ENCODE peak calls at places on chromosomes 13 and 19, in five cellular contexts. One of them, this sample, is unnamed. For H3K27me3 and H3K36me3, the result is how much of the 10 kb centered on the place peaks cover.

GRCh38 chr19:4436231-4436630 is 21.4 kb downstream of the UBXN6 start:
- DNase-seq in SJCRH30: no peak
- DNase-seq in colonic mucosa: no peak
- DNase-seq in breast epithelium: no peak
- DNase-seq in ascending aorta: no peak
- DNase-seq in this sample: no peak

GRCh38 chr13:69485991-69486592 is 621.5 kb upstream of the ATXN8OS start:
- DNase-seq in ascending aorta: no peak
- DNase-seq in breast epithelium: no peak
- DNase-seq in SJCRH30: no peak
- DNase-seq in colonic mucosa: no peak
- DNase-seq in this sample: no peak

GRCh38 chr13:28059214-28059613 is 41.2 kb downstream of the FLT3 start:
- DNase-seq in colonic mucosa: peak
- DNase-seq in breast epithelium: no peak
- DNase-seq in SJCRH30: peak
- DNase-seq in ascending aorta: no peak
- DNase-seq in this sample: peak

GRCh38 chr13:33168326-33168960 is 117.1 kb downstream of the STARD13 start:
- DNase-seq in ascending aorta: no peak
- DNase-seq in SJCRH30: no peak
- DNase-seq in breast epithelium: no peak
- DNase-seq in colonic mucosa: no peak
- DNase-seq in this sample: no peak

GRCh38 chr13:103605546-103606326 is 539.5 kb upstream of the SLC10A2 start:
- DNase-seq in SJCRH30: no peak
- DNase-seq in breast epithelium: no peak
- DNase-seq in colonic mucosa: no peak
- DNase-seq in ascending aorta: no peak
- DNase-seq in this sample: no peak

GRCh38 chr19:6489278-6490061 is 7.9 kb upstream of the DENND1C start:
- DNase-seq in colonic mucosa: no peak
- DNase-seq in SJCRH30: no peak
- DNase-seq in breast epithelium: no peak
- DNase-seq in ascending aorta: no peak
- DNase-seq in this sample: peak

GRCh38 chr13:85266331-85266730 is 532.9 kb downstream of the SLITRK6 start:
- DNase-seq in colonic mucosa: no peak
- DNase-seq in breast epithelium: no peak
- DNase-seq in ascending aorta: no peak
- DNase-seq in SJCRH30: no peak
- DNase-seq in this sample: no peak

GRCh38 chr13:37561031-37561430 is 37.5 kb downstream of the POSTN start:
- DNase-seq in colonic mucosa: no peak
- DNase-seq in SJCRH30: no peak
- DNase-seq in breast epithelium: no peak
- DNase-seq in ascending aorta: no peak
- DNase-seq in this sample: no peak

GRCh38 chr13:93948523-93948922 is 531.0 kb downstream of the DCT start:
- DNase-seq in ascending aorta: no peak
- DNase-seq in breast epithelium: no peak
- DNase-seq in SJCRH30: no peak
- DNase-seq in colonic mucosa: no peak
- DNase-seq in this sample: no peak

GRCh38 chr13:27442797-27443196 is 7.6 kb downstream of the MTIF3 start:
- DNase-seq in breast epithelium: no peak
- DNase-seq in SJCRH30: no peak
- DNase-seq in ascending aorta: no peak
- DNase-seq in colonic mucosa: no peak
- DNase-seq in this sample: no peak

GRCh38 chr19:18118420-18119242 is 21.1 kb downstream of the MAST3 start:
- DNase-seq in breast epithelium: no peak
- DNase-seq in ascending aorta: no peak
- DNase-seq in colonic mucosa: no peak
- DNase-seq in SJCRH30: no peak
- DNase-seq in this sample: peak

GRCh38 chr19:4035582-4035981 is 28.0 kb downstream of the PIAS4 start:
- DNase-seq in colonic mucosa: no peak
- DNase-seq in ascending aorta: no peak
- DNase-seq in SJCRH30: no peak
- DNase-seq in breast epithelium: no peak
- DNase-seq in this sample: no peak

GRCh38 chr13:40974460-40975407 is 44.4 kb downstream of the ELF1 start:
- DNase-seq in SJCRH30: peak
- DNase-seq in breast epithelium: no peak
- DNase-seq in colonic mucosa: peak
- DNase-seq in ascending aorta: no peak
- DNase-seq in this sample: peak

GRCh38 chr19:33282036-33282686 is 20.2 kb downstream of the CEBPA start:
- DNase-seq in colonic mucosa: no peak
- DNase-seq in SJCRH30: no peak
- DNase-seq in breast epithelium: no peak
- DNase-seq in ascending aorta: no peak
- DNase-seq in this sample: no peak

GRCh38 chr13:59519776-59520175 is 644.0 kb downstream of the DIAPH3 start:
- DNase-seq in colonic mucosa: no peak
- DNase-seq in breast epithelium: no peak
- DNase-seq in ascending aorta: no peak
- DNase-seq in SJCRH30: no peak
- DNase-seq in this sample: no peak
- H3K27me3 ChIP-seq in colonic mucosa: under half
- H3K27me3 ChIP-seq in breast epithelium: under half
- H3K27me3 ChIP-seq in ascending aorta: under half
- H3K27me3 ChIP-seq in SJCRH30: under half
- H3K27me3 ChIP-seq in this sample: under half

DNA sequence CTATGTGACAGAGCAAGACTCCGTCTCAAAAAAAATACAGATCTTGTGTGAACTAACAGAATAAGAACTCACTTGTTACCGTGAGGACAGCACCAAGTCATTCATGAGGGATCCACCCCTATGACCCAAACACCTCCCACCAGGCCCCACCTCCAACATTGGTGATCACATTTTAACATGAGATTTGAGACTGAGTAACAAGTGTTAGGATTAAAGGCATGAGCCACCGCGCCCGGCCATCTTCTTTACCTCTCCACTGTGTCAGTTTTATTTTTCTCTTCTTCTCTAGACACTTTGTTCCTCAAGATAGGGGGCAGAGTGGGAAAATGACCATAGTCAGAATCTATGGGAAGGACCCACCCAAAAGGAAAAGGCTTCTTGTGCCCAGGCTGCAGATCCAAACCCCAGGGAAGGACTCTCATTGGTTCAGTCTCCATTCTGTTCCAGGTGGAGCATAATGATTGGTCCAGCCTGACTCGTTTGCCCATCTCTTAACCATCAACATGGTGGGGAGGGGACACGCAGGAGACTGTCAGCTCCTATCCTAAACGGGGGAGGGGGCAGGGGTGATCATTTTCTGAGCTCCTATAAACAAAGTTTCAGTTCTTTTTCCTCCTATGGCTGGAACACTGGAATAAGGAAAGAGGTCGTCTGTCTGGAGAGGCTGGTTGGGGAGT is 1.3 kb upstream of the CALM3 start:
- DNase-seq in colonic mucosa: no peak
- DNase-seq in breast epithelium: no peak
- DNase-seq in ascending aorta: no peak
- DNase-seq in SJCRH30: no peak
- DNase-seq in this sample: peak
- H3K4me3 ChIP-seq in colonic mucosa: peak
- H3K4me3 ChIP-seq in breast epithelium: peak
- H3K4me3 ChIP-seq in ascending aorta: peak
- H3K4me3 ChIP-seq in SJCRH30: peak
- H3K4me3 ChIP-seq in this sample: peak

DNA sequence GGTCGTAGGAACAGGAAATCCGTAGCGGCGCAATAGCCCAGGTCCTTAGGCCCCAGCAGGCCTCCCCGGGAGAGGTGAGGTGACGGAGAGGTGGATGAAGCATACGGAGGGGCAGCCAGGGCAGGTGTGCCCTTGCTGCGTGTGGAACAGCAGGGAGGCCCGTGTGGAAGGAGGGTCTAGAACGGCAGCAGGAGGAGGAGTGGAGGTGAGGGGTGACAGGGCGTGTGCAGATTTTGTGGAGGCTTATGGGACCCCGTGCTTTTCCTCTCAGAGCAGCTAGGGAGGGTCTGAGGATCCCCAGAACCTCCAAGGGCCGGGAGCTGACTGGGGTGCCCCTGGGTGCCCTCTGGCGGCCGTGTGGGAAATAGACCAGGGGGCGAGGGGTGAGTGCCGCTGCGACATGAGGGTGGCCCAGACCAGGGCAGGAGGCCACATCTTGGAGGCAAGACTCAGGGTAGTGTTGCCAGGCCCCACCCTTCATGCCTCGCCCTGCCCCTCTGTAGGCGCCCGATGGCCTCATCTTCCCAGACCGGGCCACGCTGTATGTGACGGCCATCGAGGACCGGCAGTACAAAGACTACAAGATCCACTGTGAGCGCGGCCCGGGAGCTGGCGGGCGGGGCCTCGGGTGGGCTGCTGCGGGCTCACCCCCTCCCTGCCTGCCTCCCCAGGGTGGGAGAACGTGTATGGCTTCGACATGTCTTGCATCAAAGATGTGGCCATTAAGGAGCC is 5.0 kb upstream of the ADM5 start:
- DNase-seq in colonic mucosa: no peak
- DNase-seq in SJCRH30: no peak
- DNase-seq in ascending aorta: no peak
- DNase-seq in breast epithelium: no peak
- DNase-seq in this sample: peak
- H3K36me3 ChIP-seq in colonic mucosa: under half
- H3K36me3 ChIP-seq in SJCRH30: half or more
- H3K36me3 ChIP-seq in ascending aorta: under half
- H3K36me3 ChIP-seq in breast epithelium: under half
- H3K36me3 ChIP-seq in this sample: under half

DNA sequence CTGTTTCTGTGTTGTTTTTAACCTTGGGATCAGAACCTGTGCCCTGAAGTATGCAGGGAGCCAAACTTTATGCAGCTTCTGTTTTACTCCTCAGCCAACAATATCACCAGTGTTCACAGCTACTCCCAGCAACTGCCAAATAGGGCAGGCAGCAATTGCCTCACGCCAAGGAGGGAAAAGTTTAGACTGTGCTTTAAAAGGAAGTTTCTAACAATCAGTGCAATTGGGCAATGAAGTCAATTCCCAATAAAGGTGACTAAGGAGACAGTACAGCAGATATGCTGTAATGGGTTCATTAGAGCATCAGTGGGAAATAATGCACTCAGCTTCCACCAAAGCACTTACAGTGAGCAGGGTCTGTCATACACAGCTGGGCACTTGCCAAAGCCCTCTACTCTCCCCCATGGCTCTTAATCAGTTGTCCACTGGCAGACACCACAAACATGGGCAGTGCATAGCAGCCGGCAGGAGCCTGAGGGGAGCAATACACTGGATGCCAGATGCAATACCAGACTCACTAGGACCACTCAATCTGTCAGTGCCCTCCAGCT is 19.3 kb downstream of the ENOX1 start:
- DNase-seq in ascending aorta: no peak
- DNase-seq in SJCRH30: no peak
- DNase-seq in colonic mucosa: no peak
- DNase-seq in breast epithelium: no peak
- DNase-seq in this sample: no peak
- H3K27me3 ChIP-seq in ascending aorta: under half
- H3K27me3 ChIP-seq in SJCRH30: under half
- H3K27me3 ChIP-seq in colonic mucosa: under half
- H3K27me3 ChIP-seq in breast epithelium: under half
- H3K27me3 ChIP-seq in this sample: under half